ENCODE peak calls at places on chromosomes 12 and 14, in eight cellular contexts. G is tibial artery, R is lower lobe of right lung, M is WTC11, E is astrocyte of the spinal cord, T is hepatocyte, C is left ventricle myocardium inferior, W is nephron progenitor cell. L is an unnamed sample.

GRCh38 chr12:4780624-4781023 is 60.4 kb downstream of the GALNT8 start:
- DNase-seq in G (peak; percentile 91), R (no peak), M (no peak), E (no peak), T (no peak), C (peak; percentile 22), W (no peak), L (no peak)

GRCh38 chr14:90829677-90830076 is 13.4 kb upstream of the TTC7B start:
- DNase-seq in G (no peak), R (no peak), M (no peak), E (no peak), T (no peak), C (no peak), W (no peak), L (no peak)

GRCh38 chr14:89304972-89305703 is 111.9 kb downstream of the FOXN3 start:
- DNase-seq in G (peak; percentile 75), R (no peak), M (no peak), E (peak; percentile 71), T (peak; percentile 37), C (no peak), W (no peak), L (no peak)

GRCh38 chr12:102849722-102850447 is 67.2 kb downstream of the PAH start:
- DNase-seq in G (no peak), R (no peak), M (no peak), E (no peak), T (no peak), C (no peak), W (no peak), L (no peak)

GRCh38 chr14:93909429-93910128 is 17.6 kb upstream of the FAM181A start:
- DNase-seq in G (no peak), R (no peak), M (no peak), E (no peak), T (no peak), C (no peak), W (no peak), L (no peak)

GRCh38 chr12:3311027-3311402 is 180.0 kb upstream of the PRMT8 start:
- DNase-seq in G (no peak), R (no peak), M (no peak), E (peak; percentile 13), T (peak; percentile 82), C (no peak), W (no peak), L (no peak)

GRCh38 chr14:77123381-77124344 is 17.9 kb downstream of the ZDHHC22 start:
- DNase-seq in G (no peak), R (peak; percentile 87), M (no peak), E (no peak), T (peak; percentile 86), C (peak; percentile 55), W (no peak), L (no peak)

GRCh38 chr14:60722163-60722835 is 1.9 kb downstream of the SIX4 start:
- DNase-seq in G (peak; percentile 68), R (peak; percentile 47), M (peak; percentile 69), E (peak; percentile 75), T (peak; percentile 61), C (no peak), W (peak; percentile 79), L (peak; percentile 71)

GRCh38 chr12:48235796-48236333 is 32.8 kb upstream of the OR10AD1 start:
- DNase-seq in G (no peak), R (no peak), M (no peak), E (no peak), T (no peak), C (no peak), W (no peak), L (no peak)

DNA sequence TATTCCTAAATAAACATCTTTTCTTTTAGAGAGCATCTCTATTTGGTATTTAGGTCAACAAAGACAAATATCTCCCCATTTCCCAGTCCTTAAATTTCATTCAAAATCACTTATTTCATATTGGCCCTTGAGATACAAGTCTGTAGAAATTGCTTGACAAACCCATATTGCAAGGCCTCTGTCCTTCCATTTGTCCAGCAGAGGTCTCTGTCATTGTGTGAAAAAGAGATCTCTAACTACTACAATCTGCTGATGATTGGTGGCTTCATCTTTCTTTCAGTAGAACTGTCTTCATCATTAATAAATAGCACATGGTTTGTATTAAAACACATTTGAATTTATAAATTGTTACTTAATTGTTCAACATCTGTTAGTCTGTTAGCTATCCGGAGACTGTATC is 252.6 kb downstream of the ACSS3 start:
- DNase-seq in G (no peak), R (no peak), M (no peak), E (no peak), T (no peak), C (no peak), W (no peak), L (no peak)
- TF ChIP-seq CTCF in G (no peak), R (no peak), M (no peak), E (peak; percentile 20), T (no peak), C (peak; percentile 19), W (no peak), L (no peak)

GRCh38 chr12:79347852-79348251 is 342.9 kb downstream of the PAWR start:
- DNase-seq in G (no peak), R (no peak), M (no peak), E (no peak), T (no peak), C (no peak), W (no peak), L (no peak)

DNA sequence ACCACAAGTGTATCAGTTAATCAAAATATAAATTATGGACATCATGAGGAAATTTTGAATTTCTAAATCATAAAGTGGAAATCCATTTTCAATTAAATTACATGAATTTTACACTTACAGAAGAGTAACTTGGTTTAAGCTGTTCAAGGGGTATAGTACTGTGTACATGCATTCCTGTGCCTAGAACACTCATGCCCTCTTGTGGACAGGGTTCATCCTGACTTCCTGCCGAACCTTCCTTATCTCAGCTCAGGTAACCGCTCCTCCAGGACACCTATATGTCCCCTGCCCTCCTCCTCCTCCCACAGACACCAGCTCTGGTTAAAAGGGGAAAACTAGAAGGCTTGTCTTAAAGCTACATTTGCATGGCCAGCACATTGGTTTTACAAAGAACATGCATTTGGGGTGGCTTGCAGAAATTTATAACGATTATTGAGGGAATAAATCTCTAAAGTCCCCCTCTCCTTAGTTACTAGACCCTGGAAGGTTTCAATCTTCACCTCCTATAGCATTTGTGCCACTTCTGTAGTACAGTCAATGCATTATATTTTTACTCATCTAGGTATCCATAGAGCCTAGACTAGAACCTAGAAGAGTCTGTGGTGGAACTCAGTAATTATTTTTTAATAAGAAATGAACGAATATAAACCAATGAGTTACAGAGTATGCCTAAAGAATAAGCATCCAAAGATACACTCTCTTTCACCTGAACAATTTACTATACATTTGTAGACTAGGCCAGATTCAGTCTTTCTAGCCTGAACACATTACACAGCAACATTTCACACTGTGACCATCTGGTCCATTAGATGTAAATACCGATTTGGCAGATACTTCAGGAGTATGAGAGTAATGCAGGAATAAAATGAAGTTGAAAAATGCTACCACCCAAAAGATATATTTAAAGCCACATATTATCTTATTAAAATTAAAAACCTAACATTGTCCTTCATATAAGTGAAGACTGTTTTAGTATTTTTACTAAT is 345.6 kb downstream of the PAWR start:
- DNase-seq in G (no peak), R (no peak), M (peak; percentile 61), E (peak; percentile 28), T (peak; percentile 58), C (no peak), W (peak; percentile 35), L (no peak)
- TF ChIP-seq CTCF in G (no peak), R (peak; percentile 33), M (peak; percentile 45), E (peak; percentile 62), T (peak; percentile 65), C (peak; percentile 63), W (peak; percentile 75), L (peak; percentile 28)

GRCh38 chr14:85625925-85626585 is 96.1 kb downstream of the FLRT2 start:
- DNase-seq in G (no peak), R (no peak), M (no peak), E (no peak), T (no peak), C (no peak), W (no peak), L (no peak)
- TF ChIP-seq CTCF in G (no peak), R (no peak), M (no peak), E (no peak), T (no peak), C (no peak), W (no peak), L (no peak)

DNA sequence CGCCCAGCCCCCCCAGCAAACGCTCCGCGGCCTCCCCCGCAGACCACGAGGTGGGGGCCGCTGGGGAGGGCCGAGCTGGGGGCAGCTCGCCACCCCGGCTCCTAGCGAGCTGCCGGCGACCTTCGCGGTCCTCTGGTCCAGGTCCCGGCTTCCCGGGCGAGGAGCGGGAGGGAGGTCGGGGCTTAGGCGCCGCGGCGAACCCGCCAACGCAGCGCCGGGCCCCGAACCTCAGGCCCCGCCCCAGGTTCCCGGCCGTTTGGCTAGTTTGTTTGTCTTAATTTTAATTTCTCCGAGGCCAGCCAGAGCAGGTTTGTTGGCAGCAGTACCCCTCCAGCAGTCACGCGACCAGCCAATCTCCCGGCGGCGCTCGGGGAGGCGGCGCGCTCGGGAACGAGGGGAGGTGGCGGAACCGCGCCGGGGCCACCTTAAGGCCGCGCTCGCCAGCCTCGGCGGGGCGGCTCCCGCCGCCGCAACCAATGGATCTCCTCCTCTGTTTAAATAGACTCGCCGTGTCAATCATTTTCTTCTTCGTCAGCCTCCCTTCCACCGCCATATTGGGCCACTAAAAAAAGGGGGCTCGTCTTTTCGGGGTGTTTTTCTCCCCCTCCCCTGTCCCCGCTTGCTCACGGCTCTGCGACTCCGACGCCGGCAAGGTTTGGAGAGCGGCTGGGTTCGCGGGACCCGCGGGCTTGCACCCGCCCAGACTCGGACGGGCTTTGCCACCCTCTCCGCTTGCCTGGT is at the start of gene CDKN1B:
- DNase-seq in G (peak; percentile 98), R (peak; percentile 96), M (peak; percentile 80), E (peak; percentile 97), T (peak; percentile 96), C (peak; percentile 93), W (peak; percentile 76), L (peak; percentile 82)
- TF ChIP-seq CTCF in G (no peak), R (no peak), M (no peak), E (no peak), T (no peak), C (no peak), W (no peak), L (no peak)

GRCh38 chr14:97058589-97058988 is 261.4 kb downstream of the VRK1 start:
- DNase-seq in G (no peak), R (no peak), M (no peak), E (no peak), T (no peak), C (no peak), W (no peak), L (no peak)

GRCh38 chr14:97057238-97057637 is 260.1 kb downstream of the VRK1 start:
- DNase-seq in G (no peak), R (no peak), M (no peak), E (no peak), T (no peak), C (no peak), W (no peak), L (no peak)

GRCh38 chr14:97058071-97058470 is 260.9 kb downstream of the VRK1 start:
- DNase-seq in G (no peak), R (no peak), M (no peak), E (no peak), T (no peak), C (no peak), W (no peak), L (no peak)

GRCh38 chr14:97053941-97054340 is 256.8 kb downstream of the VRK1 start:
- DNase-seq in G (no peak), R (no peak), M (no peak), E (no peak), T (no peak), C (no peak), W (no peak), L (no peak)

DNA sequence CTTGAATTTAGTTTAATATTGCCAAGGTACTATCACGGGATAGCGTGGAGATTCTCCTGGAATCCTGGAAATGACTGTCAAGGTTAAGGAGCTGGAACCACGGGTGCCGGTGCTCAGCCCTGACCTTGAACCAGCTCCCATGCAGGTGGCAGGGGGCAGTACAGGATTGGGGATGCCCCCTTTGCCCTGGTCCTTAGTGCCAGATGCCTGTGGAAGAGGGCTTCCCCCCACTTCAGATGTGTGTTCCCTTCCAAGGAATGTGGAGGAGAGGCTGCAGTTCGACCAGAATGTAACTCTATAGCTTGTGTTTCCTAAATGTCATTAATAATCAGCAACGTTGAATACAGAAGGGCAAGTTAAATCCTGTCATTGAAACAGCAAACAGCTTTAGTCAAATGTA is 258.9 kb downstream of the VRK1 start:
- DNase-seq in G (no peak), R (no peak), M (no peak), E (no peak), T (no peak), C (no peak), W (peak; percentile 9), L (no peak)
- TF ChIP-seq CTCF in G (no peak), R (peak; percentile 14), M (no peak), E (no peak), T (no peak), C (no peak), W (no peak), L (no peak)

L was measured in glutamatergic neuron.